ENCODE peak calls at places on chromosomes 5 and 9, in five cellular contexts. Z, D, P, X and T are unnamed samples.

GRCh38 chr5:151214614-151215545 is 9.0 kb downstream of the CCDC69 start:
- DNase-seq in P (no peak), Z (no peak), D (no peak), X (no peak), T (no peak)

GRCh38 chr9:95175523-95175922 is 142.0 kb downstream of the FANCC start:
- DNase-seq in Z (no peak), P (no peak), X (no peak), D (no peak), T (no peak)

GRCh38 chr5:95032801-95033200 is 252.1 kb downstream of the MCTP1 start:
- DNase-seq in P (no peak), D (no peak), X (no peak), Z (no peak), T (no peak)

GRCh38 chr5:127206320-127207113 is 84.1 kb upstream of the MEGF10 start:
- DNase-seq in P (peak), X (no peak), Z (peak), D (no peak), T (peak)

GRCh38 chr9:304519-305185 is 90.0 kb downstream of the DOCK8 start:
- DNase-seq in P (peak), Z (no peak), D (peak), X (no peak), T (peak)

GRCh38 chr9:36162211-36162610 is 7.0 kb upstream of the CCIN start:
- DNase-seq in P (no peak), X (no peak), D (no peak), Z (no peak), T (no peak)

GRCh38 chr9:117725426-117725887 is 21.3 kb downstream of the TLR4 start:
- DNase-seq in P (no peak), D (no peak), Z (no peak), X (no peak), T (no peak)

GRCh38 chr9:73143606-73144328 is 7.9 kb upstream of the ANXA1 start:
- DNase-seq in Z (peak), D (no peak), P (peak), X (no peak), T (peak)

GRCh38 chr9:130664191-130665028 is at the start of gene PRDM12:
- DNase-seq in D (no peak), Z (no peak), X (no peak), P (no peak), T (no peak)

GRCh38 chr5:7242118-7242517 is 153.8 kb upstream of the ADCY2 start:
- DNase-seq in Z (no peak), P (no peak), X (no peak), D (no peak), T (no peak)

GRCh38 chr5:28499764-28500290 is 1461.4 kb upstream of the CDH9 start:
- DNase-seq in Z (no peak), D (no peak), P (peak), X (no peak), T (no peak)

GRCh38 chr5:5699062-5699461 is 276.6 kb downstream of the ICE1 start:
- DNase-seq in X (no peak), Z (no peak), P (no peak), D (no peak), T (no peak)
- TF ChIP-seq CTCF in X (no peak), Z (no peak), P (no peak), D (no peak), T (no peak)

GRCh38 chr5:124421584-124421983 is 324.9 kb downstream of the ZNF608 start:
- DNase-seq in D (no peak), X (no peak), Z (no peak), P (no peak), T (no peak)

GRCh38 chr5:124419531-124419930 is 326.9 kb downstream of the ZNF608 start:
- DNase-seq in P (no peak), X (no peak), D (no peak), Z (no peak), T (no peak)

GRCh38 chr5:124414973-124415372 is 331.5 kb downstream of the ZNF608 start:
- DNase-seq in P (peak), Z (no peak), X (no peak), D (peak), T (no peak)

GRCh38 chr5:124418390-124418789 is 328.0 kb downstream of the ZNF608 start:
- DNase-seq in X (no peak), Z (no peak), D (no peak), P (no peak), T (no peak)

DNA sequence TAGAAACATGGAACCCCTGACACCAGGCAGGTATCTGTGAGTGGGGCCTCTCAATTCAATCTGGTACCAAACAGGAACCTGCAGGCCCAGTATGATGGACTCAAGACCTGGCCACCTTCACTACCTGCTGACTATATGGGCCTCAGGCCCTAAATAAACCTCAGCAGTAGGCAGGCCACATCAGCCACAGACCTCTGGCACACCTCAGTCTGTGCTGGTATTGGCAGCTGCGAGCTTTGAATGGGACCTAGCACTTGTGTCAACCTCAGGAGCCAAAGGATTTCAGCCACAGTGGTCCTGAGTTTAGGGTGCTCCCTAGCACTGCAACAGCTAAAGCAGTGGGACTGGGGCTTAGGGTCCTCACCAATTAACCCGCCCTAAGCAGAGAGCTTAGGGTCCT is 325.5 kb downstream of the ZNF608 start:
- DNase-seq in X (no peak), P (no peak), D (no peak), Z (no peak), T (no peak)
- H3K4me3 ChIP-seq in X (no peak), P (no peak), D (no peak), Z (no peak), T (no peak)

GRCh38 chr5:165227515-165227914 is 1722.1 kb downstream of the MAT2B start:
- DNase-seq in X (no peak), Z (no peak), D (no peak), P (no peak), T (no peak)
- TF ChIP-seq CTCF in X (no peak), Z (no peak), D (no peak), P (peak), T (peak)

GRCh38 chr5:58457040-58457439 is 2.8 kb downstream of the PLK2 start:
- DNase-seq in Z (no peak), D (no peak), P (no peak), X (no peak), T (no peak)
- H3K4me3 ChIP-seq in Z (peak), D (peak), P (peak), X (peak), T (peak)

DNA sequence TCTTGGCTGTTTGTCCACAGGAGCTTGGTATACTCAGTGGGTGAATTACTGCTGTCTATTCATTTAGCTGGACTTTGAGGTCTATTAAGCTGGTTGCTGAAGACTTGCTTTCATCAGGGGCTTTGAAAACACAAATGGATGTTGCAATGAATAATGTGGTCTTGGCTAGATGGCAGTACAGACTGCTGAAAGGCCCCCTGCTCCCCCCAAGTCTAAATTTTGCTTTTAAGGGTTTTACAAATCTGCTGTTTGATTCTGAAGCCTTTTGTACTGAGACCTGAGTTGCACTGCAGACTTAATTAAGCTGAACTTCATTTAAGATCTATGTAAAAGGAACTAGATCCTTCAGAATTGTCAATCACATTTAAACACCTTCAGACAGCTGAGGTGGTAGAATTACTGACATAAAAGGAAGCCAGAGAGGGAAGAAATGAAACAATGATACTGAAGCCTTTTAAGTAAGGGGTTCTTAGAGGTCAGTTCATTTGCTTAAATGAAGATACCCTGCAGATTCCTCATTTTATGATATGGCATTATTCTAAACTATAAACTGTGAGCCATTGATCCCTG is 37.3 kb downstream of the KCTD16 start:
- DNase-seq in Z (no peak), P (no peak), X (no peak), D (no peak), T (no peak)
- TF ChIP-seq CTCF in Z (no peak), P (no peak), X (no peak), D (no peak), T (no peak)